ENCODE peak calls at places on chromosomes 11 and 22, in six cellular contexts. G is upper lobe of right lung, K is kidney tubule cell, X is testis, C is ELR, T is NCI-H460. H is an unnamed sample.

GRCh38 chr11:134037093-134037908 is 31.6 kb upstream of the JAM3 start:
- DNase-seq in G (peak; percentile 83), K (peak; percentile 71), X (peak; percentile 76), C (peak; percentile 58), T (no peak), H (peak; percentile 29)

GRCh38 chr22:18987765-18988164 is 51.7 kb upstream of the PRODH start:
- DNase-seq in G (peak; percentile 68), K (peak; percentile 28), X (peak; percentile 11), C (peak; percentile 35), T (no peak), H (no peak)

GRCh38 chr11:119288219-119288618 is 28.7 kb downstream of the MCAM start:
- DNase-seq in G (no peak), K (no peak), X (no peak), C (no peak), T (no peak), H (no peak)

GRCh38 chr11:111429066-111429506 is 50.0 kb upstream of the POU2AF1 start:
- DNase-seq in G (no peak), K (peak; percentile 58), X (peak; percentile 75), C (peak; percentile 59), T (peak; percentile 26), H (no peak)

GRCh38 chr11:12785901-12786300 is 111.7 kb downstream of the TEAD1 start:
- DNase-seq in G (no peak), K (no peak), X (no peak), C (no peak), T (no peak), H (no peak)

GRCh38 chr11:79402912-79403311 is 37.9 kb downstream of the TENM4 start:
- DNase-seq in G (no peak), K (no peak), X (no peak), C (no peak), T (no peak), H (no peak)

GRCh38 chr11:134542401-134543143 is 130.5 kb upstream of the B3GAT1 start:
- DNase-seq in G (peak; percentile 60), K (no peak), X (peak; percentile 9), C (no peak), T (no peak), H (no peak)

GRCh38 chr11:10628506-10629236 is 60.2 kb upstream of the LYVE1 start:
- DNase-seq in G (peak; percentile 49), K (no peak), X (no peak), C (no peak), T (no peak), H (no peak)

GRCh38 chr11:130732476-130732875 is 183.8 kb downstream of the SNX19 start:
- DNase-seq in G (no peak), K (no peak), X (no peak), C (no peak), T (no peak), H (no peak)

GRCh38 chr11:73159981-73160777 is 18.1 kb upstream of the FCHSD2 start:
- DNase-seq in G (no peak), K (no peak), X (no peak), C (no peak), T (no peak), H (no peak)

GRCh38 chr11:132908017-132908810 is 624.1 kb downstream of the OPCML start:
- DNase-seq in G (no peak), K (no peak), X (no peak), C (no peak), T (no peak), H (no peak)

GRCh38 chr11:11291432-11292015 is 61.5 kb downstream of the CSNK2A3 start:
- DNase-seq in G (no peak), K (no peak), X (no peak), C (no peak), T (no peak), H (no peak)

GRCh38 chr22:36197065-36197440 is 4.6 kb downstream of the APOL4 start:
- DNase-seq in G (no peak), K (no peak), X (peak; percentile 70), C (peak; percentile 77), T (no peak), H (no peak)

GRCh38 chr22:35893698-35894097 is 134.9 kb downstream of the RBFOX2 start:
- DNase-seq in G (no peak), K (no peak), X (peak; percentile 26), C (no peak), T (no peak), H (no peak)

GRCh38 chr11:78560826-78561484 is 13.7 kb downstream of the NARS2 start:
- DNase-seq in G (no peak), K (no peak), X (no peak), C (peak; percentile 32), T (no peak), H (no peak)

GRCh38 chr11:86365566-86365965 is 9.1 kb upstream of the CCDC81 start:
- DNase-seq in G (no peak), K (no peak), X (no peak), C (peak; percentile 8), T (no peak), H (no peak)

GRCh38 chr22:37627091-37627490 is 12.4 kb upstream of the SH3BP1 start:
- DNase-seq in G (no peak), K (peak; percentile 35), X (no peak), C (no peak), T (no peak), H (no peak)

GRCh38 chr11:87002918-87003317 is 34.8 kb upstream of the TMEM135 start:
- DNase-seq in G (no peak), K (no peak), X (no peak), C (no peak), T (no peak), H (no peak)

GRCh38 chr11:45857834-45858492 is 10.7 kb downstream of the CRY2 start:
- DNase-seq in G (no peak), K (peak; percentile 96), X (peak; percentile 78), C (peak; percentile 43), T (no peak), H (no peak)

GRCh38 chr11:70303070-70303469 is 32.6 kb downstream of the PPFIA1 start:
- DNase-seq in G (no peak), K (no peak), X (no peak), C (no peak), T (no peak), H (no peak)

GRCh38 chr11:6269994-6270393 is 10.4 kb downstream of the CCKBR start:
- DNase-seq in G (no peak), K (no peak), X (peak; percentile 46), C (no peak), T (no peak), H (no peak)

GRCh38 chr22:32951081-32951806 is 106.9 kb downstream of the SYN3 start:
- DNase-seq in G (no peak), K (no peak), X (no peak), C (no peak), T (no peak), H (no peak)

GRCh38 chr11:43904737-43905515 is 24.3 kb downstream of the ALKBH3 start:
- DNase-seq in G (no peak), K (no peak), X (no peak), C (no peak), T (no peak), H (no peak)

GRCh38 chr22:38924197-38924952 is 33.0 kb upstream of the APOBEC3A start:
- DNase-seq in G (peak; percentile 83), K (peak; percentile 94), X (peak; percentile 76), C (peak; percentile 84), T (peak; percentile 44), H (peak; percentile 52)

GRCh38 chr22:36368359-36368983 is 19.3 kb downstream of the MYH9 start:
- DNase-seq in G (no peak), K (peak; percentile 91), X (no peak), C (peak; percentile 93), T (no peak), H (peak; percentile 71)